ENCODE peak calls at places on chromosomes 16 and 17, in six cellular contexts. One of them, this sample, is unnamed.

GRCh38 chr17:47852113-47852949 is 1.4 kb upstream of the SP6 start:
- DNase-seq in islet precursor cell: no peak
- DNase-seq in Calu3: no peak
- DNase-seq in GM03348: no peak
- DNase-seq in stimulated activated CD8-positive, alpha-beta memory T cell treated with anti-CD3 and anti-CD28 coated beads, Interleukin-12 subunit alpha, Interleukin-12 subunit beta, amount 100 ng/mL, for 4 hours: no peak
- DNase-seq in thoracic aorta: no peak
- DNase-seq in this sample: no peak

GRCh38 chr16:78528265-78528664 is 428.8 kb downstream of the WWOX start:
- DNase-seq in islet precursor cell: no peak
- DNase-seq in Calu3: no peak
- DNase-seq in GM03348: no peak
- DNase-seq in stimulated activated CD8-positive, alpha-beta memory T cell treated with anti-CD3 and anti-CD28 coated beads, Interleukin-12 subunit alpha, Interleukin-12 subunit beta, amount 100 ng/mL, for 4 hours: no peak
- DNase-seq in thoracic aorta: no peak
- DNase-seq in this sample: no peak

GRCh38 chr17:35089846-35090193 is 26.3 kb upstream of the RFFL start:
- DNase-seq in islet precursor cell: peak
- DNase-seq in Calu3: peak
- DNase-seq in GM03348: peak
- DNase-seq in stimulated activated CD8-positive, alpha-beta memory T cell treated with anti-CD3 and anti-CD28 coated beads, Interleukin-12 subunit alpha, Interleukin-12 subunit beta, amount 100 ng/mL, for 4 hours: no peak
- DNase-seq in thoracic aorta: no peak
- DNase-seq in this sample: no peak

GRCh38 chr16:17364319-17365210 is 106.2 kb downstream of the XYLT1 start:
- DNase-seq in islet precursor cell: no peak
- DNase-seq in Calu3: peak
- DNase-seq in GM03348: peak
- DNase-seq in stimulated activated CD8-positive, alpha-beta memory T cell treated with anti-CD3 and anti-CD28 coated beads, Interleukin-12 subunit alpha, Interleukin-12 subunit beta, amount 100 ng/mL, for 4 hours: no peak
- DNase-seq in thoracic aorta: no peak
- DNase-seq in this sample: no peak

GRCh38 chr17:81241648-81242420 is 2.7 kb downstream of the NDUFAF8 start:
- DNase-seq in islet precursor cell: peak
- DNase-seq in Calu3: peak
- DNase-seq in GM03348: peak
- DNase-seq in stimulated activated CD8-positive, alpha-beta memory T cell treated with anti-CD3 and anti-CD28 coated beads, Interleukin-12 subunit alpha, Interleukin-12 subunit beta, amount 100 ng/mL, for 4 hours: peak
- DNase-seq in thoracic aorta: no peak
- DNase-seq in this sample: peak

GRCh38 chr16:27252206-27252585 is 16.4 kb downstream of the NSMCE1 start:
- DNase-seq in islet precursor cell: no peak
- DNase-seq in Calu3: no peak
- DNase-seq in GM03348: no peak
- DNase-seq in stimulated activated CD8-positive, alpha-beta memory T cell treated with anti-CD3 and anti-CD28 coated beads, Interleukin-12 subunit alpha, Interleukin-12 subunit beta, amount 100 ng/mL, for 4 hours: no peak
- DNase-seq in thoracic aorta: no peak
- DNase-seq in this sample: no peak

GRCh38 chr16:85417156-85417860 is 195.8 kb upstream of the GSE1 start:
- DNase-seq in islet precursor cell: no peak
- DNase-seq in Calu3: no peak
- DNase-seq in GM03348: no peak
- DNase-seq in stimulated activated CD8-positive, alpha-beta memory T cell treated with anti-CD3 and anti-CD28 coated beads, Interleukin-12 subunit alpha, Interleukin-12 subunit beta, amount 100 ng/mL, for 4 hours: no peak
- DNase-seq in thoracic aorta: no peak
- DNase-seq in this sample: no peak

GRCh38 chr16:2706611-2707311 is 13.3 kb downstream of the PRSS27 start:
- DNase-seq in islet precursor cell: no peak
- DNase-seq in Calu3: no peak
- DNase-seq in GM03348: no peak
- DNase-seq in stimulated activated CD8-positive, alpha-beta memory T cell treated with anti-CD3 and anti-CD28 coated beads, Interleukin-12 subunit alpha, Interleukin-12 subunit beta, amount 100 ng/mL, for 4 hours: no peak
- DNase-seq in thoracic aorta: no peak
- DNase-seq in this sample: no peak

GRCh38 chr16:20683812-20684211 is 13.7 kb downstream of the ACSM1 start:
- DNase-seq in islet precursor cell: no peak
- DNase-seq in Calu3: no peak
- DNase-seq in GM03348: no peak
- DNase-seq in stimulated activated CD8-positive, alpha-beta memory T cell treated with anti-CD3 and anti-CD28 coated beads, Interleukin-12 subunit alpha, Interleukin-12 subunit beta, amount 100 ng/mL, for 4 hours: no peak
- DNase-seq in thoracic aorta: no peak
- DNase-seq in this sample: no peak

GRCh38 chr16:58472827-58473226 is 27.1 kb upstream of the NDRG4 start:
- DNase-seq in islet precursor cell: no peak
- DNase-seq in Calu3: no peak
- DNase-seq in GM03348: no peak
- DNase-seq in stimulated activated CD8-positive, alpha-beta memory T cell treated with anti-CD3 and anti-CD28 coated beads, Interleukin-12 subunit alpha, Interleukin-12 subunit beta, amount 100 ng/mL, for 4 hours: no peak
- DNase-seq in thoracic aorta: no peak
- DNase-seq in this sample: no peak

GRCh38 chr17:48392836-48393235 is 37.2 kb downstream of the SKAP1 start:
- DNase-seq in islet precursor cell: peak
- DNase-seq in Calu3: no peak
- DNase-seq in GM03348: peak
- DNase-seq in stimulated activated CD8-positive, alpha-beta memory T cell treated with anti-CD3 and anti-CD28 coated beads, Interleukin-12 subunit alpha, Interleukin-12 subunit beta, amount 100 ng/mL, for 4 hours: no peak
- DNase-seq in thoracic aorta: no peak
- DNase-seq in this sample: no peak

GRCh38 chr17:7673239-7673638 is 14.1 kb downstream of the TP53 start:
- DNase-seq in islet precursor cell: no peak
- DNase-seq in Calu3: peak
- DNase-seq in GM03348: no peak
- DNase-seq in stimulated activated CD8-positive, alpha-beta memory T cell treated with anti-CD3 and anti-CD28 coated beads, Interleukin-12 subunit alpha, Interleukin-12 subunit beta, amount 100 ng/mL, for 4 hours: no peak
- DNase-seq in thoracic aorta: no peak
- DNase-seq in this sample: peak

GRCh38 chr17:82734987-82735866 is at the start of gene FN3K:
- DNase-seq in islet precursor cell: peak
- DNase-seq in Calu3: peak
- DNase-seq in GM03348: peak
- DNase-seq in stimulated activated CD8-positive, alpha-beta memory T cell treated with anti-CD3 and anti-CD28 coated beads, Interleukin-12 subunit alpha, Interleukin-12 subunit beta, amount 100 ng/mL, for 4 hours: no peak
- DNase-seq in thoracic aorta: no peak
- DNase-seq in this sample: peak

GRCh38 chr16:84885024-84885910 is 65.5 kb downstream of the CRISPLD2 start:
- DNase-seq in islet precursor cell: no peak
- DNase-seq in Calu3: peak
- DNase-seq in GM03348: no peak
- DNase-seq in stimulated activated CD8-positive, alpha-beta memory T cell treated with anti-CD3 and anti-CD28 coated beads, Interleukin-12 subunit alpha, Interleukin-12 subunit beta, amount 100 ng/mL, for 4 hours: no peak
- DNase-seq in thoracic aorta: no peak
- DNase-seq in this sample: peak

GRCh38 chr17:81879121-81879520 is 8.0 kb upstream of the ARHGDIA start:
- DNase-seq in islet precursor cell: no peak
- DNase-seq in Calu3: no peak
- DNase-seq in GM03348: no peak
- DNase-seq in stimulated activated CD8-positive, alpha-beta memory T cell treated with anti-CD3 and anti-CD28 coated beads, Interleukin-12 subunit alpha, Interleukin-12 subunit beta, amount 100 ng/mL, for 4 hours: no peak
- DNase-seq in thoracic aorta: no peak
- DNase-seq in this sample: no peak

GRCh38 chr16:23267647-23268046 is 34.5 kb upstream of the SCNN1B start:
- DNase-seq in islet precursor cell: no peak
- DNase-seq in Calu3: no peak
- DNase-seq in GM03348: no peak
- DNase-seq in stimulated activated CD8-positive, alpha-beta memory T cell treated with anti-CD3 and anti-CD28 coated beads, Interleukin-12 subunit alpha, Interleukin-12 subunit beta, amount 100 ng/mL, for 4 hours: no peak
- DNase-seq in thoracic aorta: no peak
- DNase-seq in this sample: no peak

GRCh38 chr17:20266806-20267458 is 200.4 kb downstream of the LGALS9B start:
- DNase-seq in islet precursor cell: no peak
- DNase-seq in Calu3: no peak
- DNase-seq in GM03348: peak
- DNase-seq in stimulated activated CD8-positive, alpha-beta memory T cell treated with anti-CD3 and anti-CD28 coated beads, Interleukin-12 subunit alpha, Interleukin-12 subunit beta, amount 100 ng/mL, for 4 hours: no peak
- DNase-seq in thoracic aorta: peak
- DNase-seq in this sample: no peak

GRCh38 chr16:58299757-58300349 is 5.0 kb upstream of the PRSS54 start:
- DNase-seq in islet precursor cell: peak
- DNase-seq in Calu3: peak
- DNase-seq in GM03348: peak
- DNase-seq in stimulated activated CD8-positive, alpha-beta memory T cell treated with anti-CD3 and anti-CD28 coated beads, Interleukin-12 subunit alpha, Interleukin-12 subunit beta, amount 100 ng/mL, for 4 hours: no peak
- DNase-seq in thoracic aorta: no peak
- DNase-seq in this sample: peak

GRCh38 chr17:47741109-47741792 is 8.2 kb downstream of the TBX21 start:
- DNase-seq in islet precursor cell: peak
- DNase-seq in Calu3: no peak
- DNase-seq in GM03348: no peak
- DNase-seq in stimulated activated CD8-positive, alpha-beta memory T cell treated with anti-CD3 and anti-CD28 coated beads, Interleukin-12 subunit alpha, Interleukin-12 subunit beta, amount 100 ng/mL, for 4 hours: no peak
- DNase-seq in thoracic aorta: no peak
- DNase-seq in this sample: no peak

GRCh38 chr17:75238684-75239191 is 22.7 kb downstream of the GGA3 start:
- DNase-seq in islet precursor cell: peak
- DNase-seq in Calu3: peak
- DNase-seq in GM03348: peak
- DNase-seq in stimulated activated CD8-positive, alpha-beta memory T cell treated with anti-CD3 and anti-CD28 coated beads, Interleukin-12 subunit alpha, Interleukin-12 subunit beta, amount 100 ng/mL, for 4 hours: peak
- DNase-seq in thoracic aorta: no peak
- DNase-seq in this sample: peak

GRCh38 chr17:77644981-77645380 is 313.5 kb upstream of the TNRC6C start:
- DNase-seq in islet precursor cell: peak
- DNase-seq in Calu3: no peak
- DNase-seq in GM03348: no peak
- DNase-seq in stimulated activated CD8-positive, alpha-beta memory T cell treated with anti-CD3 and anti-CD28 coated beads, Interleukin-12 subunit alpha, Interleukin-12 subunit beta, amount 100 ng/mL, for 4 hours: no peak
- DNase-seq in thoracic aorta: no peak
- DNase-seq in this sample: peak

GRCh38 chr16:19118938-19119431 is 5.2 kb downstream of the ITPRIPL2 start:
- DNase-seq in islet precursor cell: peak
- DNase-seq in Calu3: peak
- DNase-seq in GM03348: peak
- DNase-seq in stimulated activated CD8-positive, alpha-beta memory T cell treated with anti-CD3 and anti-CD28 coated beads, Interleukin-12 subunit alpha, Interleukin-12 subunit beta, amount 100 ng/mL, for 4 hours: no peak
- DNase-seq in thoracic aorta: no peak
- DNase-seq in this sample: no peak

GRCh38 chr17:7177954-7178477 is 1.2 kb downstream of the ASGR1 start:
- DNase-seq in islet precursor cell: peak
- DNase-seq in Calu3: peak
- DNase-seq in GM03348: no peak
- DNase-seq in stimulated activated CD8-positive, alpha-beta memory T cell treated with anti-CD3 and anti-CD28 coated beads, Interleukin-12 subunit alpha, Interleukin-12 subunit beta, amount 100 ng/mL, for 4 hours: no peak
- DNase-seq in thoracic aorta: no peak
- DNase-seq in this sample: peak

GRCh38 chr17:19948100-19948943 is 29.3 kb downstream of the AKAP10 start:
- DNase-seq in islet precursor cell: no peak
- DNase-seq in Calu3: no peak
- DNase-seq in GM03348: no peak
- DNase-seq in stimulated activated CD8-positive, alpha-beta memory T cell treated with anti-CD3 and anti-CD28 coated beads, Interleukin-12 subunit alpha, Interleukin-12 subunit beta, amount 100 ng/mL, for 4 hours: no peak
- DNase-seq in thoracic aorta: no peak
- DNase-seq in this sample: no peak

GRCh38 chr17:73347355-73347754 is 35.6 kb upstream of the CDC42EP4 start:
- DNase-seq in islet precursor cell: no peak
- DNase-seq in Calu3: no peak
- DNase-seq in GM03348: no peak
- DNase-seq in stimulated activated CD8-positive, alpha-beta memory T cell treated with anti-CD3 and anti-CD28 coated beads, Interleukin-12 subunit alpha, Interleukin-12 subunit beta, amount 100 ng/mL, for 4 hours: no peak
- DNase-seq in thoracic aorta: no peak
- DNase-seq in this sample: no peak

GRCh38 chr16:84603115-84603816 is 14.6 kb downstream of the COTL1 start:
- DNase-seq in islet precursor cell: peak
- DNase-seq in Calu3: peak
- DNase-seq in GM03348: peak
- DNase-seq in stimulated activated CD8-positive, alpha-beta memory T cell treated with anti-CD3 and anti-CD28 coated beads, Interleukin-12 subunit alpha, Interleukin-12 subunit beta, amount 100 ng/mL, for 4 hours: no peak
- DNase-seq in thoracic aorta: peak
- DNase-seq in this sample: no peak

GRCh38 chr16:53094013-53094630 is 39.3 kb downstream of the CHD9 start:
- DNase-seq in islet precursor cell: peak
- DNase-seq in Calu3: peak
- DNase-seq in GM03348: no peak
- DNase-seq in stimulated activated CD8-positive, alpha-beta memory T cell treated with anti-CD3 and anti-CD28 coated beads, Interleukin-12 subunit alpha, Interleukin-12 subunit beta, amount 100 ng/mL, for 4 hours: peak
- DNase-seq in thoracic aorta: no peak
- DNase-seq in this sample: no peak

GRCh38 chr16:4892356-4893102 is 44.4 kb downstream of the PPL start:
- DNase-seq in islet precursor cell: no peak
- DNase-seq in Calu3: no peak
- DNase-seq in GM03348: peak
- DNase-seq in stimulated activated CD8-positive, alpha-beta memory T cell treated with anti-CD3 and anti-CD28 coated beads, Interleukin-12 subunit alpha, Interleukin-12 subunit beta, amount 100 ng/mL, for 4 hours: no peak
- DNase-seq in thoracic aorta: no peak
- DNase-seq in this sample: no peak

GRCh38 chr17:82952019-82952418 is 112.2 kb upstream of the ZNF750 start:
- DNase-seq in islet precursor cell: no peak
- DNase-seq in Calu3: no peak
- DNase-seq in GM03348: no peak
- DNase-seq in stimulated activated CD8-positive, alpha-beta memory T cell treated with anti-CD3 and anti-CD28 coated beads, Interleukin-12 subunit alpha, Interleukin-12 subunit beta, amount 100 ng/mL, for 4 hours: no peak
- DNase-seq in thoracic aorta: no peak
- DNase-seq in this sample: no peak

GRCh38 chr16:31196324-31197088 is 6.1 kb downstream of the PYCARD start:
- DNase-seq in islet precursor cell: no peak
- DNase-seq in Calu3: no peak
- DNase-seq in GM03348: no peak
- DNase-seq in stimulated activated CD8-positive, alpha-beta memory T cell treated with anti-CD3 and anti-CD28 coated beads, Interleukin-12 subunit alpha, Interleukin-12 subunit beta, amount 100 ng/mL, for 4 hours: no peak
- DNase-seq in thoracic aorta: no peak
- DNase-seq in this sample: no peak

GRCh38 chr16:31371619-31372484 is 16.9 kb downstream of the ITGAX start:
- DNase-seq in islet precursor cell: no peak
- DNase-seq in Calu3: no peak
- DNase-seq in GM03348: no peak
- DNase-seq in stimulated activated CD8-positive, alpha-beta memory T cell treated with anti-CD3 and anti-CD28 coated beads, Interleukin-12 subunit alpha, Interleukin-12 subunit beta, amount 100 ng/mL, for 4 hours: no peak
- DNase-seq in thoracic aorta: no peak
- DNase-seq in this sample: no peak

GRCh38 chr16:86517033-86517432 is 6.7 kb downstream of the FOXF1 start:
- DNase-seq in islet precursor cell: no peak
- DNase-seq in Calu3: no peak
- DNase-seq in GM03348: no peak
- DNase-seq in stimulated activated CD8-positive, alpha-beta memory T cell treated with anti-CD3 and anti-CD28 coated beads, Interleukin-12 subunit alpha, Interleukin-12 subunit beta, amount 100 ng/mL, for 4 hours: no peak
- DNase-seq in thoracic aorta: no peak
- DNase-seq in this sample: no peak

GRCh38 chr16:47779201-47780016 is 318.3 kb downstream of the PHKB start:
- DNase-seq in islet precursor cell: peak
- DNase-seq in Calu3: peak
- DNase-seq in GM03348: peak
- DNase-seq in stimulated activated CD8-positive, alpha-beta memory T cell treated with anti-CD3 and anti-CD28 coated beads, Interleukin-12 subunit alpha, Interleukin-12 subunit beta, amount 100 ng/mL, for 4 hours: no peak
- DNase-seq in thoracic aorta: no peak
- DNase-seq in this sample: no peak